ENCODE peak calls at places on chromosomes 11 and 22, in seven cellular contexts. J, W, G, K, E, C and L are unnamed samples.
A peak's percentile ranks its signal among the peaks of the same experiment; 100 is the strongest.

GRCh38 chr22:46121079-46121478 is 29.2 kb upstream of the PPARA start:
- DNase-seq in J (no peak), W (no peak), G (no peak), K (no peak), E (no peak), C (no peak), L (no peak)

GRCh38 chr11:122764691-122765090 is 73.6 kb upstream of the CRTAM start:
- DNase-seq in J (no peak), W (no peak), G (no peak), K (no peak), E (no peak), C (no peak), L (no peak)

GRCh38 chr22:50326959-50327710 is at the start of gene DENND6B:
- DNase-seq in J (peak; percentile 76), W (peak; percentile 61), G (no peak), K (peak; percentile 70), E (peak; percentile 50), C (peak; percentile 83), L (peak; percentile 64)

GRCh38 chr22:26681395-26681821 is 24.0 kb downstream of the MIAT start:
- DNase-seq in J (no peak), W (no peak), G (no peak), K (no peak), E (no peak), C (peak; percentile 96), L (no peak)

GRCh38 chr22:45682069-45682468 is 10.4 kb downstream of the ATXN10 start:
- DNase-seq in J (no peak), W (no peak), G (no peak), K (no peak), E (no peak), C (no peak), L (no peak)

GRCh38 chr11:6609502-6610015 is 2.5 kb downstream of the TAF10 start:
- DNase-seq in J (no peak), W (no peak), G (no peak), K (no peak), E (no peak), C (peak; percentile 21), L (no peak)

GRCh38 chr22:17774206-17774927 is at the start of gene BID:
- DNase-seq in J (peak; percentile 41), W (no peak), G (no peak), K (peak; percentile 34), E (no peak), C (no peak), L (no peak)

GRCh38 chr11:121523581-121524232 is 70.9 kb upstream of the SORL1-AS1 start:
- DNase-seq in J (no peak), W (no peak), G (no peak), K (no peak), E (no peak), C (no peak), L (no peak)

GRCh38 chr11:31109446-31109845 is 260.1 kb downstream of the DCDC1 start:
- DNase-seq in J (no peak), W (no peak), G (no peak), K (no peak), E (no peak), C (no peak), L (no peak)

GRCh38 chr11:6413791-6414231 is 5.1 kb downstream of the APBB1 start:
- DNase-seq in J (peak; percentile 73), W (no peak), G (no peak), K (peak; percentile 67), E (no peak), C (no peak), L (no peak)

GRCh38 chr11:77175869-77176539 is 48.0 kb downstream of the MYO7A start:
- DNase-seq in J (no peak), W (no peak), G (peak; percentile 45), K (no peak), E (no peak), C (peak; percentile 79), L (no peak)

GRCh38 chr22:50323900-50324299 is 2.9 kb downstream of the DENND6B start:
- DNase-seq in J (no peak), W (no peak), G (no peak), K (no peak), E (no peak), C (no peak), L (no peak)

GRCh38 chr22:41092847-41093371 is 517 bp downstream of the EP300 start:
- DNase-seq in J (peak; percentile 37), W (no peak), G (no peak), K (peak; percentile 21), E (peak; percentile 33), C (no peak), L (peak; percentile 44)

GRCh38 chr11:69076129-69076791 is 27.5 kb downstream of the TPCN2 start:
- DNase-seq in J (no peak), W (no peak), G (no peak), K (no peak), E (no peak), C (no peak), L (peak; percentile 61)

GRCh38 chr11:129992161-129992944 is 10.3 kb downstream of the PRDM10 start:
- DNase-seq in J (peak; percentile 48), W (peak; percentile 24), G (no peak), K (peak; percentile 42), E (peak; percentile 45), C (peak; percentile 78), L (peak; percentile 52)

GRCh38 chr11:18063131-18063530 is 17.1 kb upstream of the TPH1 start:
- DNase-seq in J (no peak), W (no peak), G (no peak), K (no peak), E (no peak), C (no peak), L (no peak)

GRCh38 chr11:30016588-30017363 is at the start of gene KCNA4:
- DNase-seq in J (peak; percentile 1), W (no peak), G (no peak), K (no peak), E (no peak), C (peak; percentile 75), L (no peak)

GRCh38 chr11:1952806-1953482 is 5.8 kb downstream of the MRPL23 start:
- DNase-seq in J (no peak), W (no peak), G (no peak), K (no peak), E (no peak), C (no peak), L (no peak)

GRCh38 chr22:43852605-43853327 is 9.5 kb downstream of the SULT4A1 start:
- DNase-seq in J (no peak), W (no peak), G (no peak), K (no peak), E (no peak), C (no peak), L (no peak)

GRCh38 chr11:33379931-33380330 is 122.8 kb downstream of the HIPK3 start:
- DNase-seq in J (no peak), W (no peak), G (no peak), K (no peak), E (no peak), C (no peak), L (no peak)

GRCh38 chr22:26589367-26589844 is 526 bp downstream of the TPST2 start:
- DNase-seq in J (peak; percentile 50), W (no peak), G (no peak), K (peak; percentile 56), E (no peak), C (peak; percentile 75), L (no peak)

GRCh38 chr11:5301846-5302245 is at the start of gene OR51B4:
- DNase-seq in J (no peak), W (no peak), G (no peak), K (no peak), E (no peak), C (no peak), L (no peak)

GRCh38 chr11:416757-417621 is 2.2 kb upstream of the SIGIRR start:
- DNase-seq in J (peak; percentile 57), W (no peak), G (no peak), K (peak; percentile 51), E (no peak), C (no peak), L (peak; percentile 45)

GRCh38 chr11:27545946-27546345 is 39.4 kb upstream of the LIN7C start:
- DNase-seq in J (no peak), W (no peak), G (no peak), K (no peak), E (no peak), C (no peak), L (no peak)

GRCh38 chr11:121153472-121153871 is 52.4 kb downstream of the TECTA start:
- DNase-seq in J (no peak), W (no peak), G (no peak), K (no peak), E (no peak), C (no peak), L (no peak)

GRCh38 chr11:83689062-83689461 is 402.9 kb upstream of the CCDC90B start:
- DNase-seq in J (no peak), W (no peak), G (no peak), K (no peak), E (no peak), C (no peak), L (no peak)

GRCh38 chr22:26536056-26536761 is 23.9 kb upstream of the TFIP11 start:
- DNase-seq in J (no peak), W (no peak), G (no peak), K (no peak), E (peak; percentile 45), C (no peak), L (peak; percentile 13)